ENCODE peak calls at places on chromosomes 13 and 19, in seven cellular contexts. E is heart right ventricle, H is transverse colon, A is right atrium auricular region, Z is WTC11, L is IMR-90, U is RWPE1. D is an unnamed sample.

GRCh38 chr13:98975822-98976261 is 2.0 kb downstream of the DOCK9 start:
- DNase-seq in E (no peak), H (no peak), A (no peak), Z (no peak), L (no peak), U (no peak), D (no peak)

GRCh38 chr13:113636266-113636963 is 21.6 kb downstream of the ATP4B start:
- DNase-seq in E (no peak), H (no peak), A (no peak), Z (peak), L (no peak), U (no peak), D (no peak)

GRCh38 chr13:102401305-102401704 is 543 bp downstream of the FGF14 start:
- DNase-seq in E (no peak), H (no peak), A (no peak), Z (no peak), L (no peak), U (no peak), D (no peak)

GRCh38 chr19:7832781-7833180 is 2.8 kb downstream of the EVI5L start:
- DNase-seq in E (no peak), H (no peak), A (no peak), Z (no peak), L (no peak), U (no peak), D (no peak)

GRCh38 chr19:30621326-30621920 is 249.2 kb downstream of the ZNF536 start:
- DNase-seq in E (no peak), H (no peak), A (no peak), Z (no peak), L (no peak), U (no peak), D (no peak)

GRCh38 chr19:36449059-36449670 is 30.7 kb upstream of the ZFP82 start:
- DNase-seq in E (no peak), H (no peak), A (no peak), Z (no peak), L (no peak), U (no peak), D (no peak)

GRCh38 chr19:34232566-34233481 is 21.5 kb upstream of the GARRE1 start:
- DNase-seq in E (peak), H (no peak), A (no peak), Z (no peak), L (peak), U (peak), D (peak)

GRCh38 chr19:54158812-54159351 is 639 bp downstream of the LENG1 start:
- DNase-seq in E (no peak), H (no peak), A (no peak), Z (no peak), L (peak), U (no peak), D (no peak)

GRCh38 chr13:40732658-40733057 is 38.3 kb downstream of the MRPS31 start:
- DNase-seq in E (no peak), H (no peak), A (no peak), Z (no peak), L (no peak), U (no peak), D (no peak)

GRCh38 chr19:4374451-4375163 is 25.7 kb downstream of the SH3GL1 start:
- DNase-seq in E (peak), H (peak), A (peak), Z (no peak), L (peak), U (peak), D (peak)

GRCh38 chr13:100483836-100484381 is 104.7 kb downstream of the GGACT start:
- DNase-seq in E (no peak), H (no peak), A (no peak), Z (no peak), L (no peak), U (no peak), D (no peak)

GRCh38 chr19:33456076-33456844 is 65.3 kb downstream of the PEPD start:
- DNase-seq in E (no peak), H (no peak), A (no peak), Z (no peak), L (no peak), U (no peak), D (no peak)

GRCh38 chr13:75934889-75935288 is 298.8 kb downstream of the LMO7 start:
- DNase-seq in E (no peak), H (no peak), A (no peak), Z (no peak), L (peak), U (no peak), D (peak)

GRCh38 chr13:97259787-97260641 is 37.9 kb downstream of the MBNL2 start:
- DNase-seq in E (no peak), H (no peak), A (no peak), Z (no peak), L (peak), U (peak), D (no peak)

GRCh38 chr19:48514123-48514458 is 2.5 kb upstream of the LMTK3 start:
- DNase-seq in E (no peak), H (no peak), A (no peak), Z (no peak), L (no peak), U (no peak), D (no peak)

DNA sequence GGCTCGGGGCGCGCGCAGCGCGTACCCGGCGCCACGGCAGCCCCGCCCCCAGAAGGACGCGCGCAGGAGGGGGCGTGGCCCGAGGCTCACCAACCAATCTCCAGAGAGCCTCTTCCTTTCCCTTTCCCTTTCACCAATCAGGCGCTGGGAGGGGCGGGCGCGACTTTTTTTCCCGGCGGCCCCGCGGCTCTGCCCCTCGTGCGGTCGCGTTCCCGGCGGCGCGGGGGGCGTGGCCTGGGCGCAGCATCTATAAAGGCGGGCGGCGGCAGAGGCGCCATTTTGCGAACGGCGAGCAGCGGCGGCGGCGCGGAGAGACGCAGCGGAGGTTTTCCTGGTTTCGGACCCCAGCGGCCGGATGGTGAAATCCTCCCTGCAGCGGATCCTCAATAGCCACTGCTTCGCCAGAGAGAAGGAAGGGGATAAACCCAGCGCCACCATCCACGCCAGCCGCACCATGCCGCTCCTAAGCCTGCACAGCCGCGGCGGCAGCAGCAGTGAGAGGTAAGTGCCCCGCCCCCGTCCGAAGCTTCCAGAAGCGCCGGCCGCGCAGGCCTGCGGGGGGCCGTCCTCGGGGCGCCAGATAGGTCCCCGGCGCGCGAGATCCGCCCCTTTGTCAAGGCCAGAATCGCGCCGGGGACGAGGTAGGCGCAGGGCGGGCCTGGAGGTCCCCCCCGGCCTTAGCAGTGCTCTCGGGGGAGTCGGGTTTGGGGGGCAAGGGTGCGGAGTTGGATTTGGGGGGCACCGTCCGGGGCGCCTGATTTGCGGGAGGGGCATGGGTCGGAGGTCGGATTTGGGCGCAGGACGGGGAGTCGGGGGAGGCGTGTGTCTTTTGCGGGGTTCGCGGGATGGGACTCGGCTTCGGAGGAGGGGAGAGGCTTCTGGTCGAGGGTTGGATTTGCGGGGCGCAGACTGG is 12.5 kb downstream of the PEAK3 start:
- DNase-seq in E (peak), H (peak), A (peak), Z (peak), L (peak), U (peak), D (peak)
- TF ChIP-seq CTCF in E (no peak), H (peak), A (no peak), Z (no peak), L (no peak), U (no peak), D (no peak)

GRCh38 chr19:17510220-17510993 is 1.0 kb upstream of the PGLS start:
- DNase-seq in E (no peak), H (no peak), A (no peak), Z (no peak), L (no peak), U (no peak), D (no peak)

GRCh38 chr19:17515408-17516149 is 4.1 kb downstream of the PGLS start:
- DNase-seq in E (no peak), H (no peak), A (no peak), Z (no peak), L (no peak), U (no peak), D (no peak)

GRCh38 chr19:17512574-17512939 is 1.1 kb downstream of the PGLS start:
- DNase-seq in E (no peak), H (peak), A (no peak), Z (no peak), L (no peak), U (no peak), D (no peak)

GRCh38 chr19:17513801-17514200 is 2.4 kb downstream of the PGLS start:
- DNase-seq in E (no peak), H (no peak), A (no peak), Z (no peak), L (no peak), U (peak), D (no peak)

DNA sequence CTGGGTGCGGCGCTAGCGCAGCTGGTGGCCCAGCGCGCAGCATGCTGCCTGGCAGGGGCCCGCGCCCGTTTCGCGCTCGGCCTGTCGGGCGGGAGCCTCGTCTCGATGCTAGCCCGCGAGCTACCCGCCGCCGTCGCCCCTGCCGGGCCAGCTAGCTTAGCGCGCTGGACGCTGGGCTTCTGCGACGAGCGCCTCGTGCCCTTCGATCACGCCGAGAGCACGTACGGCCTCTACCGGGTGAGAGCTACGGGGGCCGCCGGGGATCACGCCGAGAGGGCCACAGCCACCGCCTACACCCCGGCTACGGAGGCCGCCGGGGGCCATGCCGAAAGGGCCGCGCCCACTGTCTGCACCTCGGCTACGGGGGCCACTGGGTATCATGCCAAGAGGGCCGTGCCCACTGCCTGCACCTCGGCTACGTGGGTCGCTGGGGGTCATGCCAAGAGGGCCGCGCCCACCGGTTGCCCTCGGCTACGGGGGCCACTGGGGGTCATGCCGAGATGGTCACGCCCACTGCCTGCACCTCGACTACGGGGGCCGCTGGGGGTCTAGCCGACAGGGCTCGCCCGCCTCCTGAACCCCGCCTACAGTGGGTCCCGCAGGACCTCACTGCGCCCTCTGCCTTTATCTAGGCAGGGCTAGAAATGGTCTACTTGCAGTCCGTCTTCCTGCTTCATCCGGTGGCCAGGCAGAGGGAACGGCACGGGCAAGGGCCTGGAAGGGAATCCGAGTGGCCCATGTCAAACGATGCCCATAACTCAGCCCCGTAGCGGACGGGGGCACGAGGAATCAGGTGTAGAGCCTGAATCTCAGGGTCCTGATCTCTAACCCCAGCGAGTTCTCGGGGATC is 500 bp downstream of the PGLS start:
- DNase-seq in E (peak), H (peak), A (peak), Z (peak), L (peak), U (peak), D (peak)
- TF ChIP-seq CTCF in E (no peak), H (no peak), A (no peak), Z (no peak), L (no peak), U (no peak), D (peak)

DNA sequence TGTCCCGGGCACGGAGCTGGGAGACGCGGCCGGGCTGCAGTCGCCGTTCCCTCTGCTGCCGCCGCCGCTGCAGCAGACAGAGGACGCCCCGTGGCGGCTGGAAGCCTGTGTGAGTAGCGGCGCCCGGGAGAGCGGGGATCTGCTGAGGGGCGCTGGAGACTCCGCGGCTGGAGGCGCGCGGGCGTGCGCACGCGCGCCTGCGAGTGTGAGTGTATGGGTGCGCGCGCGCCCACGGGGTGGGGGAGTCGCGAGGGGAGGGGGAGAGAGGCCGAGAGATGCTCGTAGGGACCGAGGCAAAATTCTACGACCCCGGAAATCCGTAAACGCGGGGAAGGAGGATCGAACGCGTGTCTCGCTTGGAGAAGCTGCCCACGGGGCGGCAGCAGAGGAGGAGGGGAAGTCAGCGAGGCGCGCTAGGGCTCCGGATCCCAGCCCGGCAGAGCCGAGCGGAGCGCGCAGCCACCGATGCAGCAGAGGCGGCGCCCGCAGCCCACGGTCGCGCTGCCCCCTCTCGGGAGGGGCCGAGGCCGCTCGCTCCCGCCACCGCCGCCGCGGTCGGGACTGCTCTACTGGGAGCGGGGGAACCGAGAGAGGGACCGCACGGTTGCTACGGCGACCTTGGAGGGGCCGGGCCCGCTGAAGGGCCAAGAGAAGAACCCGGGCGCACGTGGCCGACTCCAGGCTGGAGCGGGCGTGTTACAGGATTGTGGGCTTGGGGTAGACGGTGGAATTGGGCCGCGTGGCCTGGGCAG is at the start of gene ENOX1:
- DNase-seq in E (peak), H (peak), A (no peak), Z (peak), L (peak), U (peak), D (no peak)
- TF ChIP-seq CTCF in E (peak), H (no peak), A (no peak), Z (no peak), L (peak), U (peak), D (no peak)

DNA sequence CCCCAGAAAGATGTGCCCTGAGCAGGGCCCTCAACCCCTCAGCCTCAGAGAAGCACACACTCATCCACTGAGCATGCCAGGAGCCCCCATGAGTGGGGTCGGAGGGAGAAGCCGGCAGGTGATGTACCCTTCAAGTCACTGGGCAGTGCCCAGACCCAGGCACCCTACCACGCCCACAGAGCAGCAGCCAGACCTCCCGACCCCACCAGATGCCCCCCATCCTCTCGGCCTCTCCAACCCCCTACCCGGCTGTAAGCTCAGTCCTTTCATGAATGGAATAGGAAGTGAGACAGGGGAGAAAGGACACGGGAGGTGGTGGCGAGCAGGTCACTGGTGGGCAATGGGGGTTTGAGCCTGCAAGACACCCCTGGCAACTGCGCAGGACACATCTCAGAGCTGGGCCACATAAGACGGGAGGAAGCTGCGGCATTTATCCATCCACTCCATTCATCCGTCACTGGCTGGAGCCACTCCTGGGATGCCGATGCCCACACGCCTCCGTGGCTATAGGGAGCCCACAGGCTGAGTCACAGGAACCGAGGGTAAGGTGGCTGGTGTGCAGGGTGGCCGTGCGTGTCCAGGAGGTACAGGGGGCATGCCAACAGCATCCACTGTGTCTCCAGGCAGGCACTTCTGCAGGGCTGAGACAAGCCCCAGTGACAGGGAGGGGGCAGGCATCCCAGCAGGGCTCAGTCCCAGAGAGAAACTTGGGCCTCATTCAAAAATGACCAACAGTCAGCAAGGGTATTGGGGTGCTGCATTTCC is 23.8 kb upstream of the VSTM2B start:
- DNase-seq in E (no peak), H (no peak), A (no peak), Z (no peak), L (no peak), U (no peak), D (no peak)
- TF ChIP-seq CTCF in E (no peak), H (no peak), A (no peak), Z (no peak), L (no peak), U (no peak), D (no peak)

GRCh38 chr19:6372594-6373095 is at the start of gene ALKBH7:
- DNase-seq in E (peak), H (peak), A (peak), Z (peak), L (peak), U (peak), D (peak)
- TF ChIP-seq CTCF in E (no peak), H (no peak), A (no peak), Z (no peak), L (no peak), U (no peak), D (no peak)

DNA sequence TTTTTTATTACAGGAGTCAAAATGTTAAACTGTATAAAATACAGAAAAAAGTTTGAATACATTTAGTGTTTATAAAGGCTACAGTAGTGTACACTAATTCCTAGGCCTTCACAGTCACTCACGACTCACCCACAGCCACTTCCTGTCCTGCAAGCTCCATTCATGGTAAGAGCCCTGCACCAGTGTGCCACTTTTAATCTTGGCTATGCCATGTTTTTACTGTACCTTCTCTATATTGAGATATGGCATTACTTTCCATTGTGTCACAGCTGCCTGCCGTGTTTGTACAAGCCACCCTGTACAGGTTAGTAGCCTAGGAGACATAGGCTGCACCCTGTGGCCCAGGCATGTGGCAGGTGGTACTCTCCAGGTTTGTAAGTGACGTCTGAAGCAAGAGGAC is 32.1 kb downstream of the C1QTNF9 start:
- DNase-seq in E (no peak), H (no peak), A (no peak), Z (no peak), L (peak), U (no peak), D (no peak)
- TF ChIP-seq CTCF in E (no peak), H (no peak), A (no peak), Z (no peak), L (no peak), U (no peak), D (no peak)

GRCh38 chr19:12550951-12551832 is at the start of gene ZNF564:
- DNase-seq in E (peak), H (peak), A (peak), Z (peak), L (peak), U (peak), D (peak)

GRCh38 chr19:12555456-12555930 is 4.2 kb upstream of the ZNF564 start:
- DNase-seq in E (no peak), H (peak), A (no peak), Z (peak), L (no peak), U (no peak), D (no peak)
- TF ChIP-seq CTCF in E (no peak), H (no peak), A (no peak), Z (no peak), L (no peak), U (no peak), D (no peak)

DNA sequence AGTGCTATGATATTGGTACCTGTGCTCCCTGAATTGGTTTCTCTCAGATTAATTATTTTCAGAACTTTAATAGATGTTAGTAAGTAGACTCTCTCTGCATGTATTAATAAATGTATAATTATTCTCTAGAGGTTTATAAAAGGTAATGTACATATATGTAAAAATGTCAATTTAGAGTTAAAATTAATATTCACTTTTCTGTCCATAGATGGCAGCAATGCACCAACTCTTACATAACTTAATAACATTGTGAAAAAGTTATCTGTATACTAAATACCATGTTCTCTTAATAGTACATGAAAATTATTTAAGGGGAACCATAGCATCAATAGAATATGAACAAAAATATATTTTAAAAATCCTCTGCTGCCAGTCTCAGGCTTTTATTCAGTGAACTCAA is 515.0 kb upstream of the KLHL1 start:
- DNase-seq in E (no peak), H (no peak), A (no peak), Z (no peak), L (peak), U (peak), D (no peak)
- TF ChIP-seq CTCF in E (no peak), H (no peak), A (no peak), Z (peak), L (peak), U (peak), D (peak)

D was measured in AG09319.